ENCODE peak calls at places on chromosomes 13 and 19, in five cellular contexts. L, X, B, U and G are unnamed samples.

GRCh38 chr19:15337202-15337601 is 4.9 kb upstream of the BRD4 start:
- DNase-seq in L (no peak), X (no peak), B (no peak), U (no peak), G (no peak)

GRCh38 chr13:76879211-76879875 is 6.9 kb downstream of the KCTD12 start:
- DNase-seq in L (peak), X (peak), B (peak), U (peak), G (peak)

GRCh38 chr19:50203281-50204080 is at the start of gene MYH14:
- DNase-seq in L (peak), X (peak), B (no peak), U (peak), G (peak)

GRCh38 chr13:54433511-54434206 is 1405.0 kb downstream of the OLFM4 start:
- DNase-seq in L (peak), X (no peak), B (no peak), U (no peak), G (no peak)

GRCh38 chr19:13234518-13234917 is 84.3 kb downstream of the IER2 start:
- DNase-seq in L (peak), X (no peak), B (peak), U (peak), G (peak)

GRCh38 chr19:47713046-47714021 is at the start of gene EHD2:
- DNase-seq in L (peak), X (peak), B (no peak), U (peak), G (peak)

GRCh38 chr19:41597600-41598041 is 21.7 kb downstream of the CEACAM21 start:
- DNase-seq in L (peak), X (peak), B (peak), U (peak), G (peak)

GRCh38 chr19:281156-281853 is 9.9 kb downstream of the PLPP2 start:
- DNase-seq in L (no peak), X (no peak), B (no peak), U (no peak), G (no peak)

GRCh38 chr19:8654591-8655339 is 24.3 kb downstream of the NFILZ start:
- DNase-seq in L (peak), X (peak), B (peak), U (peak), G (peak)

GRCh38 chr13:33033361-33033812 is 17.2 kb downstream of the KL start:
- DNase-seq in L (no peak), X (no peak), B (no peak), U (no peak), G (no peak)

GRCh38 chr13:50941146-50941545 is 31.6 kb downstream of the RNASEH2B start:
- DNase-seq in L (no peak), X (no peak), B (no peak), U (no peak), G (no peak)

GRCh38 chr19:12139885-12140544 is at the start of gene ZNF20:
- DNase-seq in L (peak), X (peak), B (peak), U (peak), G (peak)

GRCh38 chr19:16836115-16836905 is 7.1 kb downstream of the SIN3B start:
- DNase-seq in L (no peak), X (no peak), B (no peak), U (peak), G (no peak)

GRCh38 chr19:43527860-43528622 is 1.0 kb upstream of the ETHE1 start:
- DNase-seq in L (peak), X (peak), B (no peak), U (peak), G (no peak)